ENCODE peak calls at places on chromosomes 13 and 19, in eight cellular contexts. T is T-helper 2 cell; E is left colon; K is stimulated activated CD4-positive, alpha-beta T cell treated with anti-CD3 and anti-CD28 coated beads, Interleukin-15, amount 100 ng/mL, for 24 hours; H is stimulated activated CD8-positive, alpha-beta memory T cell treated with anti-CD3 and anti-CD28 coated beads, Interleukin-2, amount 100 ng/mL, for 1 hour; A is H7; P is C1 segment of cervical spinal cord; L is astrocyte. J is an unnamed sample.
A peak's percentile ranks its signal among the peaks of the same experiment; 100 is the strongest.

GRCh38 chr19:1240925-1241324 is 626 bp upstream of the ATP5F1D start:
- DNase-seq in T (no peak), E (peak; percentile 42), K (no peak), H (no peak), A (no peak), P (no peak), L (no peak), J (no peak)

GRCh38 chr13:84649853-84650252 is 767.6 kb upstream of the SLITRK1 start:
- DNase-seq in T (no peak), E (no peak), K (no peak), H (no peak), A (no peak), P (no peak), L (no peak), J (no peak)

GRCh38 chr13:108777421-108778420 is 148.3 kb downstream of the MYO16 start:
- DNase-seq in T (no peak), E (no peak), K (no peak), H (no peak), A (peak; percentile 16), P (no peak), L (no peak), J (no peak)

GRCh38 chr19:49271080-49271753 is 53.8 kb downstream of the SLC6A16 start:
- DNase-seq in T (no peak), E (no peak), K (no peak), H (no peak), A (no peak), P (no peak), L (no peak), J (no peak)

GRCh38 chr19:35995655-35995993 is 636 bp downstream of the SDHAF1 start:
- DNase-seq in T (peak; percentile 73), E (peak; percentile 72), K (peak; percentile 62), H (no peak), A (peak; percentile 93), P (no peak), L (no peak), J (peak; percentile 6)

GRCh38 chr13:20024706-20025105 is 66.2 kb downstream of the ZMYM2 start:
- DNase-seq in T (no peak), E (no peak), K (no peak), H (no peak), A (no peak), P (no peak), L (no peak), J (no peak)

GRCh38 chr13:30861836-30862467 is 44.1 kb upstream of the MEDAG start:
- DNase-seq in T (no peak), E (no peak), K (no peak), H (no peak), A (no peak), P (no peak), L (no peak), J (no peak)

GRCh38 chr19:35048911-35049411 is 7.4 kb downstream of the HPN start:
- DNase-seq in T (no peak), E (no peak), K (no peak), H (no peak), A (peak; percentile 53), P (peak; percentile 88), L (no peak), J (no peak)

GRCh38 chr13:97566907-97567306 is 132.9 kb downstream of the RAP2A start:
- DNase-seq in T (no peak), E (no peak), K (no peak), H (no peak), A (no peak), P (no peak), L (no peak), J (no peak)

GRCh38 chr19:45638930-45639729 is at the start of gene EML2:
- DNase-seq in T (peak; percentile 71), E (peak; percentile 66), K (peak; percentile 74), H (no peak), A (peak; percentile 95), P (no peak), L (peak; percentile 14), J (peak; percentile 30)

GRCh38 chr13:75798353-75799245 is 162.5 kb downstream of the LMO7 start:
- DNase-seq in T (peak; percentile 45), E (no peak), K (peak; percentile 18), H (no peak), A (no peak), P (no peak), L (peak; percentile 69), J (no peak)

GRCh38 chr13:34224877-34225276 is 406.9 kb downstream of the RFC3 start:
- DNase-seq in T (no peak), E (no peak), K (no peak), H (no peak), A (no peak), P (no peak), L (peak; percentile 55), J (no peak)

GRCh38 chr13:51326782-51327181 is 12.7 kb upstream of the SERPINE3 start:
- DNase-seq in T (no peak), E (no peak), K (no peak), H (no peak), A (no peak), P (no peak), L (no peak), J (no peak)

GRCh38 chr13:106155411-106155810 is 380.1 kb downstream of the EFNB2 start:
- DNase-seq in T (no peak), E (no peak), K (no peak), H (no peak), A (no peak), P (no peak), L (peak; percentile 52), J (no peak)